ENCODE peak calls at places on chromosomes 11 and 22, in five cellular contexts. E, C, R, F and K are unnamed samples.

GRCh38 chr11:101127348-101127698 is 2.3 kb downstream of the PGR start:
- DNase-seq in E (no peak), R (no peak), C (no peak), F (no peak), K (no peak)

GRCh38 chr11:68256331-68256741 is 15.4 kb downstream of the C11orf24 start:
- DNase-seq in R (no peak), F (no peak), E (no peak), C (no peak), K (no peak)

GRCh38 chr11:96464695-96465307 is 75.0 kb downstream of the JRKL start:
- DNase-seq in E (no peak), R (no peak), F (no peak), C (no peak), K (no peak)

GRCh38 chr11:86558841-86559240 is 113.6 kb downstream of the ME3 start:
- DNase-seq in E (no peak), F (no peak), R (no peak), C (no peak), K (no peak)

GRCh38 chr11:78351193-78351592 is 66.4 kb downstream of the GAB2 start:
- DNase-seq in F (no peak), C (no peak), R (no peak), E (no peak), K (no peak)

GRCh38 chr11:73760066-73760679 is 701 bp downstream of the RAB6A start:
- DNase-seq in F (no peak), E (peak; percentile 57), C (peak; percentile 62), R (no peak), K (peak; percentile 91)

GRCh38 chr11:113435190-113435968 is 39.8 kb downstream of the DRD2 start:
- DNase-seq in C (no peak), F (no peak), R (no peak), E (no peak), K (no peak)

GRCh38 chr11:118605116-118605867 is 2.1 kb upstream of the PHLDB1 start:
- DNase-seq in F (no peak), E (peak; percentile 70), C (peak; percentile 90), R (no peak), K (peak; percentile 98)

GRCh38 chr11:76455331-76455730 is 10.5 kb downstream of the EMSY start:
- DNase-seq in R (peak; percentile 44), F (no peak), C (no peak), E (no peak), K (no peak)

GRCh38 chr11:74646964-74647363 is 54.6 kb downstream of the POLD3 start:
- DNase-seq in F (no peak), R (no peak), E (no peak), C (no peak), K (no peak)

GRCh38 chr11:48101044-48101733 is 115.4 kb upstream of the OR4B1 start:
- DNase-seq in E (no peak), R (no peak), F (no peak), C (no peak), K (peak; percentile 70)

GRCh38 chr11:84819128-84819527 is 808.0 kb downstream of the DLG2 start:
- DNase-seq in R (no peak), E (no peak), F (no peak), C (no peak), K (no peak)

GRCh38 chr11:32213223-32213622 is 122.3 kb downstream of the RCN1 start:
- DNase-seq in E (no peak), F (no peak), C (no peak), R (no peak), K (peak; percentile 44)

GRCh38 chr11:57650739-57651090 is 1.0 kb upstream of the YPEL4 start:
- DNase-seq in F (no peak), R (no peak), C (no peak), E (no peak), K (no peak)

GRCh38 chr11:67282876-67283371 is 6.2 kb upstream of the ANKRD13D start:
- DNase-seq in E (no peak), F (no peak), R (no peak), C (no peak), K (no peak)

GRCh38 chr11:78851883-78852586 is 277.4 kb upstream of the NARS2 start:
- DNase-seq in R (no peak), E (no peak), C (peak; percentile 67), F (no peak), K (no peak)

GRCh38 chr11:125110996-125111340 is 458 bp downstream of the TMEM218 start:
- DNase-seq in E (peak; percentile 50), F (no peak), C (no peak), R (no peak), K (no peak)

GRCh38 chr22:40276877-40277823 is 69.2 kb upstream of the ADSL start:
- DNase-seq in F (no peak), C (no peak), R (no peak), E (no peak), K (no peak)

GRCh38 chr11:2445948-2446551 is 1.2 kb downstream of the KCNQ1 start:
- DNase-seq in F (no peak), E (no peak), C (no peak), R (no peak), K (no peak)

GRCh38 chr11:119030329-119031047 is at the start of gene SLC37A4:
- DNase-seq in E (peak; percentile 100), C (peak; percentile 98), R (peak; percentile 93), F (peak; percentile 94), K (peak; percentile 99)

GRCh38 chr22:33082221-33082620 is 24.0 kb upstream of the SYN3 start:
- DNase-seq in C (no peak), E (no peak), F (no peak), R (no peak), K (no peak)

GRCh38 chr11:110891411-110891810 is 179.2 kb upstream of the ARHGAP20 start:
- DNase-seq in C (no peak), E (no peak), F (no peak), R (no peak), K (no peak)

GRCh38 chr22:42752912-42753311 is 32.2 kb upstream of the A4GALT start:
- DNase-seq in C (no peak), E (no peak), R (no peak), F (no peak), K (no peak)

GRCh38 chr11:19403196-19403895 is 162.6 kb upstream of the E2F8 start:
- DNase-seq in R (no peak), E (no peak), F (no peak), C (no peak), K (no peak)

GRCh38 chr11:130636672-130637463 is 188.4 kb downstream of the ADAMTS15 start:
- DNase-seq in C (no peak), E (no peak), F (no peak), R (peak; percentile 45), K (peak; percentile 40)

GRCh38 chr11:133503776-133504175 is 28.5 kb downstream of the OPCML start:
- DNase-seq in R (no peak), F (no peak), E (no peak), C (no peak), K (peak; percentile 54)

GRCh38 chr11:40819230-40819629 is 640.2 kb downstream of the LRRC4C start:
- DNase-seq in F (no peak), C (no peak), R (no peak), E (no peak), K (no peak)

GRCh38 chr11:43576834-43577521 is 103.6 kb upstream of the HSD17B12 start:
- DNase-seq in F (no peak), C (no peak), R (peak; percentile 65), E (no peak), K (no peak)

GRCh38 chr22:21593406-21594232 is 26.1 kb downstream of the UBE2L3 start:
- DNase-seq in E (no peak), C (no peak), F (no peak), R (no peak), K (no peak)

GRCh38 chr22:32545801-32546200 is 71.2 kb downstream of the FBXO7 start:
- DNase-seq in F (no peak), C (peak; percentile 83), E (no peak), R (peak; percentile 70), K (no peak)

GRCh38 chr11:36258730-36259360 is 30.4 kb downstream of the COMMD9 start:
- DNase-seq in R (peak; percentile 68), E (no peak), F (no peak), C (peak; percentile 62), K (no peak)

GRCh38 chr11:719214-720016 is 13.4 kb downstream of the EPS8L2 start:
- DNase-seq in R (no peak), E (no peak), C (no peak), F (no peak), K (no peak)

GRCh38 chr11:2488004-2488403 is 43.2 kb downstream of the KCNQ1 start:
- DNase-seq in C (no peak), E (no peak), F (no peak), R (no peak), K (no peak)

GRCh38 chr22:49739138-49739537 is 88.5 kb downstream of the BRD1 start:
- DNase-seq in R (no peak), E (no peak), C (no peak), F (no peak), K (peak; percentile 56)

GRCh38 chr22:49740242-49740641 is 87.4 kb downstream of the BRD1 start:
- DNase-seq in E (peak; percentile 18), C (no peak), F (no peak), R (no peak), K (no peak)

GRCh38 chr22:49738006-49738405 is 89.7 kb downstream of the BRD1 start:
- DNase-seq in C (peak; percentile 7), R (no peak), F (no peak), E (peak; percentile 40), K (no peak)

GRCh38 chr22:49737101-49737551 is 90.5 kb downstream of the BRD1 start:
- DNase-seq in C (no peak), F (no peak), E (peak; percentile 33), R (peak; percentile 39), K (no peak)

GRCh38 chr22:49738566-49738965 is 89.1 kb downstream of the BRD1 start:
- DNase-seq in E (peak; percentile 9), R (no peak), C (peak; percentile 2), F (no peak), K (no peak)
- H3K27me3 ChIP-seq in E (no peaks in the 10 kb centered on the region), R (no peaks in the 10 kb centered on the region), C (no peaks in the 10 kb centered on the region), F (no peaks in the 10 kb centered on the region), K (no peaks in the 10 kb centered on the region)

GRCh38 chr22:24285245-24285644 is 14.6 kb downstream of the SPECC1L start:
- DNase-seq in E (no peak), R (no peak), F (no peak), C (no peak), K (no peak)
- H3K27ac ChIP-seq in E (no peak overlapping the region), R (peak overlapping the region; percentile 53), F (no peak overlapping the region), C (peak overlapping the region; percentile 79), K (no peak overlapping the region)

DNA sequence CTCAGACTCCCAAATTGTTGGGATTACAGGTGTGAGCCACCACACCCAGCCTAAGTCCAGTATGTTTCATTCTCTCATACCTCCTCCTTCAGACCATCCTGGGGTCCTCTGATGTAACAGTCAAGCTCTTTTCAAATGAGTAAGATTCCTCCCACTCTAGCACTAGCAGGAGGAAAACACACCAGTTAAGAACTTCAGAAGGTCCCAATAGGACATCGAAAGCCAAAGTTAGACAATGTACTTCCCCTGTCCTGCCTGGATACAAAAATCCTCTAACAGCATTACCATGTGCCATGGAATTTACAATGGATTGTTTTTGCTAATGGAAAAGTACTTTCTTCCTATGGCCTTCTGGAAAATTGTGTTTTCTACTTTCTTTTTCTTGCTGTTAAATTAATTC is 67.1 kb downstream of the CCDC34 start:
- DNase-seq in R (no peak), C (no peak), E (no peak), F (no peak), K (no peak)
- H3K4me3 ChIP-seq in R (no peak overlapping the region), C (no peak overlapping the region), E (no peak overlapping the region), F (no peak overlapping the region), K (no peak overlapping the region)

DNA sequence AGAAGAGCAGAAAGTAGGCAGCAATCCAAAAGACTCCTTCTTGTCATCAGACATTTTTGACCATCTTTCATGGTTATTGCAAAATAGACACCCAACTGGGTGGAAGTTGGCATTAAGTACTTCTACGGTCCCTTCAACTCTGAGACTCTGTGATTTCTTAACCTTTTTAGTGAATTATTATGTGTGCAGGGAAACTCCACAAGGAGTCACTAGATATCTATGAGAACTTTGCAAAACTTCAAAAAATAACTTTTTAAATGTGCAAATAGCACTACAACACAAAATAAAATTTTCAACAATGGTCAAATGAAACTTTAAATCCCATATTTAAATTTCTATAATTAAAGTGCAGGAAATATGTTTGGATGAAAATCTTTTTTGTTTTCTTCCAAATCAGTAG is 88.7 kb downstream of the SLC17A6 start:
- DNase-seq in F (no peak), E (no peak), R (no peak), C (no peak), K (no peak)
- H3K27me3 ChIP-seq in F (no peaks in the 10 kb centered on the region), E (no peaks in the 10 kb centered on the region), R (no peaks in the 10 kb centered on the region), C (no peaks in the 10 kb centered on the region), K (no peaks in the 10 kb centered on the region)